ENCODE peak calls at places on chromosomes 16 and 17, in four cellular contexts. One of them, this sample, is unnamed.

GRCh38 chr16:77833906-77834599 is 45.7 kb downstream of the VAT1L start:
- DNase-seq in stimulated activated CD4-positive, alpha-beta T cell treated with anti-CD3 and anti-CD28 coated beads, Interleukin-15, amount 100 ng/mL, for 1 hour: no peak
- DNase-seq in brain microvascular endothelial cell: peak
- DNase-seq in activated naive CD4-positive, alpha-beta T cell treated with anti-CD3 and anti-CD28 coated beads, Interleukin-2, amount 50 U/mL, for 16 hours: no peak
- DNase-seq in this sample: peak

GRCh38 chr16:67395458-67396158 is 2.3 kb upstream of the TPPP3 start:
- DNase-seq in stimulated activated CD4-positive, alpha-beta T cell treated with anti-CD3 and anti-CD28 coated beads, Interleukin-15, amount 100 ng/mL, for 1 hour: no peak
- DNase-seq in brain microvascular endothelial cell: no peak
- DNase-seq in activated naive CD4-positive, alpha-beta T cell treated with anti-CD3 and anti-CD28 coated beads, Interleukin-2, amount 50 U/mL, for 16 hours: no peak
- DNase-seq in this sample: peak

GRCh38 chr16:78115659-78116058 is 16.2 kb downstream of the WWOX start:
- DNase-seq in stimulated activated CD4-positive, alpha-beta T cell treated with anti-CD3 and anti-CD28 coated beads, Interleukin-15, amount 100 ng/mL, for 1 hour: no peak
- DNase-seq in brain microvascular endothelial cell: no peak
- DNase-seq in activated naive CD4-positive, alpha-beta T cell treated with anti-CD3 and anti-CD28 coated beads, Interleukin-2, amount 50 U/mL, for 16 hours: no peak
- DNase-seq in this sample: no peak

GRCh38 chr17:16215002-16215272 is 397 bp downstream of the NCOR1 start:
- DNase-seq in stimulated activated CD4-positive, alpha-beta T cell treated with anti-CD3 and anti-CD28 coated beads, Interleukin-15, amount 100 ng/mL, for 1 hour: no peak
- DNase-seq in brain microvascular endothelial cell: no peak
- DNase-seq in activated naive CD4-positive, alpha-beta T cell treated with anti-CD3 and anti-CD28 coated beads, Interleukin-2, amount 50 U/mL, for 16 hours: peak
- DNase-seq in this sample: no peak

GRCh38 chr16:2205104-2205966 is at the start of gene MLST8:
- DNase-seq in stimulated activated CD4-positive, alpha-beta T cell treated with anti-CD3 and anti-CD28 coated beads, Interleukin-15, amount 100 ng/mL, for 1 hour: peak
- DNase-seq in brain microvascular endothelial cell: peak
- DNase-seq in activated naive CD4-positive, alpha-beta T cell treated with anti-CD3 and anti-CD28 coated beads, Interleukin-2, amount 50 U/mL, for 16 hours: peak
- DNase-seq in this sample: peak

GRCh38 chr17:74723891-74724290 is 11.2 kb upstream of the CD300LF start:
- DNase-seq in stimulated activated CD4-positive, alpha-beta T cell treated with anti-CD3 and anti-CD28 coated beads, Interleukin-15, amount 100 ng/mL, for 1 hour: no peak
- DNase-seq in brain microvascular endothelial cell: no peak
- DNase-seq in activated naive CD4-positive, alpha-beta T cell treated with anti-CD3 and anti-CD28 coated beads, Interleukin-2, amount 50 U/mL, for 16 hours: no peak
- DNase-seq in this sample: no peak

GRCh38 chr17:81252336-81253329 is 13.5 kb downstream of the NDUFAF8 start:
- DNase-seq in stimulated activated CD4-positive, alpha-beta T cell treated with anti-CD3 and anti-CD28 coated beads, Interleukin-15, amount 100 ng/mL, for 1 hour: no peak
- DNase-seq in brain microvascular endothelial cell: no peak
- DNase-seq in activated naive CD4-positive, alpha-beta T cell treated with anti-CD3 and anti-CD28 coated beads, Interleukin-2, amount 50 U/mL, for 16 hours: no peak
- DNase-seq in this sample: no peak

GRCh38 chr16:27925612-27926011 is 137.9 kb downstream of the GSG1L start:
- DNase-seq in stimulated activated CD4-positive, alpha-beta T cell treated with anti-CD3 and anti-CD28 coated beads, Interleukin-15, amount 100 ng/mL, for 1 hour: no peak
- DNase-seq in brain microvascular endothelial cell: no peak
- DNase-seq in activated naive CD4-positive, alpha-beta T cell treated with anti-CD3 and anti-CD28 coated beads, Interleukin-2, amount 50 U/mL, for 16 hours: no peak
- DNase-seq in this sample: no peak

GRCh38 chr17:58525239-58525638 is 10.8 kb upstream of the MTMR4 start:
- DNase-seq in stimulated activated CD4-positive, alpha-beta T cell treated with anti-CD3 and anti-CD28 coated beads, Interleukin-15, amount 100 ng/mL, for 1 hour: no peak
- DNase-seq in brain microvascular endothelial cell: peak
- DNase-seq in activated naive CD4-positive, alpha-beta T cell treated with anti-CD3 and anti-CD28 coated beads, Interleukin-2, amount 50 U/mL, for 16 hours: no peak
- DNase-seq in this sample: peak

GRCh38 chr17:72393553-72393952 is 272.7 kb downstream of the SOX9 start:
- DNase-seq in stimulated activated CD4-positive, alpha-beta T cell treated with anti-CD3 and anti-CD28 coated beads, Interleukin-15, amount 100 ng/mL, for 1 hour: no peak
- DNase-seq in brain microvascular endothelial cell: peak
- DNase-seq in activated naive CD4-positive, alpha-beta T cell treated with anti-CD3 and anti-CD28 coated beads, Interleukin-2, amount 50 U/mL, for 16 hours: no peak
- DNase-seq in this sample: peak

GRCh38 chr16:87420401-87421368 is 28.5 kb downstream of the MAP1LC3B start:
- DNase-seq in stimulated activated CD4-positive, alpha-beta T cell treated with anti-CD3 and anti-CD28 coated beads, Interleukin-15, amount 100 ng/mL, for 1 hour: no peak
- DNase-seq in brain microvascular endothelial cell: no peak
- DNase-seq in activated naive CD4-positive, alpha-beta T cell treated with anti-CD3 and anti-CD28 coated beads, Interleukin-2, amount 50 U/mL, for 16 hours: no peak
- DNase-seq in this sample: no peak

GRCh38 chr17:6702567-6703215 is 10.5 kb downstream of the SLC13A5 start:
- DNase-seq in stimulated activated CD4-positive, alpha-beta T cell treated with anti-CD3 and anti-CD28 coated beads, Interleukin-15, amount 100 ng/mL, for 1 hour: no peak
- DNase-seq in brain microvascular endothelial cell: no peak
- DNase-seq in activated naive CD4-positive, alpha-beta T cell treated with anti-CD3 and anti-CD28 coated beads, Interleukin-2, amount 50 U/mL, for 16 hours: no peak
- DNase-seq in this sample: no peak

GRCh38 chr17:68591583-68591982 is 9.6 kb downstream of the FAM20A start:
- DNase-seq in stimulated activated CD4-positive, alpha-beta T cell treated with anti-CD3 and anti-CD28 coated beads, Interleukin-15, amount 100 ng/mL, for 1 hour: no peak
- DNase-seq in brain microvascular endothelial cell: no peak
- DNase-seq in activated naive CD4-positive, alpha-beta T cell treated with anti-CD3 and anti-CD28 coated beads, Interleukin-2, amount 50 U/mL, for 16 hours: no peak
- DNase-seq in this sample: no peak

GRCh38 chr16:72554935-72555334 is 383.0 kb upstream of the PMFBP1 start:
- DNase-seq in stimulated activated CD4-positive, alpha-beta T cell treated with anti-CD3 and anti-CD28 coated beads, Interleukin-15, amount 100 ng/mL, for 1 hour: no peak
- DNase-seq in brain microvascular endothelial cell: peak
- DNase-seq in activated naive CD4-positive, alpha-beta T cell treated with anti-CD3 and anti-CD28 coated beads, Interleukin-2, amount 50 U/mL, for 16 hours: no peak
- DNase-seq in this sample: peak

GRCh38 chr17:76544123-76544915 is 4.5 kb downstream of the PRCD start:
- DNase-seq in stimulated activated CD4-positive, alpha-beta T cell treated with anti-CD3 and anti-CD28 coated beads, Interleukin-15, amount 100 ng/mL, for 1 hour: no peak
- DNase-seq in brain microvascular endothelial cell: no peak
- DNase-seq in activated naive CD4-positive, alpha-beta T cell treated with anti-CD3 and anti-CD28 coated beads, Interleukin-2, amount 50 U/mL, for 16 hours: no peak
- DNase-seq in this sample: no peak

GRCh38 chr16:3188925-3189825 is 1.2 kb downstream of the OR1F1 start:
- DNase-seq in stimulated activated CD4-positive, alpha-beta T cell treated with anti-CD3 and anti-CD28 coated beads, Interleukin-15, amount 100 ng/mL, for 1 hour: no peak
- DNase-seq in brain microvascular endothelial cell: peak
- DNase-seq in activated naive CD4-positive, alpha-beta T cell treated with anti-CD3 and anti-CD28 coated beads, Interleukin-2, amount 50 U/mL, for 16 hours: peak
- DNase-seq in this sample: peak

GRCh38 chr16:11004351-11004750 is 60.0 kb downstream of the CLEC16A start:
- DNase-seq in stimulated activated CD4-positive, alpha-beta T cell treated with anti-CD3 and anti-CD28 coated beads, Interleukin-15, amount 100 ng/mL, for 1 hour: no peak
- DNase-seq in brain microvascular endothelial cell: no peak
- DNase-seq in activated naive CD4-positive, alpha-beta T cell treated with anti-CD3 and anti-CD28 coated beads, Interleukin-2, amount 50 U/mL, for 16 hours: no peak
- DNase-seq in this sample: no peak

GRCh38 chr16:47946077-47946476 is 209.7 kb downstream of the ABCC12 start:
- DNase-seq in stimulated activated CD4-positive, alpha-beta T cell treated with anti-CD3 and anti-CD28 coated beads, Interleukin-15, amount 100 ng/mL, for 1 hour: no peak
- DNase-seq in brain microvascular endothelial cell: no peak
- DNase-seq in activated naive CD4-positive, alpha-beta T cell treated with anti-CD3 and anti-CD28 coated beads, Interleukin-2, amount 50 U/mL, for 16 hours: no peak
- DNase-seq in this sample: no peak

GRCh38 chr17:73516356-73516755 is 127.9 kb downstream of the SDK2 start:
- DNase-seq in stimulated activated CD4-positive, alpha-beta T cell treated with anti-CD3 and anti-CD28 coated beads, Interleukin-15, amount 100 ng/mL, for 1 hour: no peak
- DNase-seq in brain microvascular endothelial cell: no peak
- DNase-seq in activated naive CD4-positive, alpha-beta T cell treated with anti-CD3 and anti-CD28 coated beads, Interleukin-2, amount 50 U/mL, for 16 hours: no peak
- DNase-seq in this sample: no peak

GRCh38 chr17:66847704-66848103 is 12.8 kb downstream of the CACNG5 start:
- DNase-seq in stimulated activated CD4-positive, alpha-beta T cell treated with anti-CD3 and anti-CD28 coated beads, Interleukin-15, amount 100 ng/mL, for 1 hour: no peak
- DNase-seq in brain microvascular endothelial cell: no peak
- DNase-seq in activated naive CD4-positive, alpha-beta T cell treated with anti-CD3 and anti-CD28 coated beads, Interleukin-2, amount 50 U/mL, for 16 hours: no peak
- DNase-seq in this sample: no peak

GRCh38 chr16:23837553-23838308 is 1.9 kb downstream of the PRKCB start:
- DNase-seq in stimulated activated CD4-positive, alpha-beta T cell treated with anti-CD3 and anti-CD28 coated beads, Interleukin-15, amount 100 ng/mL, for 1 hour: no peak
- DNase-seq in brain microvascular endothelial cell: no peak
- DNase-seq in activated naive CD4-positive, alpha-beta T cell treated with anti-CD3 and anti-CD28 coated beads, Interleukin-2, amount 50 U/mL, for 16 hours: no peak
- DNase-seq in this sample: no peak

GRCh38 chr16:68740628-68741346 is 3.7 kb downstream of the CDH1 start:
- DNase-seq in stimulated activated CD4-positive, alpha-beta T cell treated with anti-CD3 and anti-CD28 coated beads, Interleukin-15, amount 100 ng/mL, for 1 hour: no peak
- DNase-seq in brain microvascular endothelial cell: no peak
- DNase-seq in activated naive CD4-positive, alpha-beta T cell treated with anti-CD3 and anti-CD28 coated beads, Interleukin-2, amount 50 U/mL, for 16 hours: no peak
- DNase-seq in this sample: no peak

GRCh38 chr17:75321506-75321905 is 32.3 kb upstream of the SLC25A19 start:
- DNase-seq in stimulated activated CD4-positive, alpha-beta T cell treated with anti-CD3 and anti-CD28 coated beads, Interleukin-15, amount 100 ng/mL, for 1 hour: no peak
- DNase-seq in brain microvascular endothelial cell: no peak
- DNase-seq in activated naive CD4-positive, alpha-beta T cell treated with anti-CD3 and anti-CD28 coated beads, Interleukin-2, amount 50 U/mL, for 16 hours: no peak
- DNase-seq in this sample: no peak

GRCh38 chr16:55401036-55401435 is 77.0 kb downstream of the IRX6 start:
- DNase-seq in stimulated activated CD4-positive, alpha-beta T cell treated with anti-CD3 and anti-CD28 coated beads, Interleukin-15, amount 100 ng/mL, for 1 hour: no peak
- DNase-seq in brain microvascular endothelial cell: no peak
- DNase-seq in activated naive CD4-positive, alpha-beta T cell treated with anti-CD3 and anti-CD28 coated beads, Interleukin-2, amount 50 U/mL, for 16 hours: no peak
- DNase-seq in this sample: no peak

GRCh38 chr16:4501071-4501478 is 24.9 kb downstream of the HMOX2 start:
- DNase-seq in stimulated activated CD4-positive, alpha-beta T cell treated with anti-CD3 and anti-CD28 coated beads, Interleukin-15, amount 100 ng/mL, for 1 hour: no peak
- DNase-seq in brain microvascular endothelial cell: no peak
- DNase-seq in activated naive CD4-positive, alpha-beta T cell treated with anti-CD3 and anti-CD28 coated beads, Interleukin-2, amount 50 U/mL, for 16 hours: no peak
- DNase-seq in this sample: no peak

GRCh38 chr16:29820271-29820701 is at the start of gene MVP:
- DNase-seq in stimulated activated CD4-positive, alpha-beta T cell treated with anti-CD3 and anti-CD28 coated beads, Interleukin-15, amount 100 ng/mL, for 1 hour: peak
- DNase-seq in brain microvascular endothelial cell: peak
- DNase-seq in activated naive CD4-positive, alpha-beta T cell treated with anti-CD3 and anti-CD28 coated beads, Interleukin-2, amount 50 U/mL, for 16 hours: peak
- DNase-seq in this sample: peak

GRCh38 chr16:53523126-53523804 is 20.3 kb upstream of the AKTIP start:
- DNase-seq in stimulated activated CD4-positive, alpha-beta T cell treated with anti-CD3 and anti-CD28 coated beads, Interleukin-15, amount 100 ng/mL, for 1 hour: no peak
- DNase-seq in brain microvascular endothelial cell: no peak
- DNase-seq in activated naive CD4-positive, alpha-beta T cell treated with anti-CD3 and anti-CD28 coated beads, Interleukin-2, amount 50 U/mL, for 16 hours: no peak
- DNase-seq in this sample: no peak

GRCh38 chr16:27318399-27319256 is 4.9 kb downstream of the IL4R start:
- DNase-seq in stimulated activated CD4-positive, alpha-beta T cell treated with anti-CD3 and anti-CD28 coated beads, Interleukin-15, amount 100 ng/mL, for 1 hour: peak
- DNase-seq in brain microvascular endothelial cell: peak
- DNase-seq in activated naive CD4-positive, alpha-beta T cell treated with anti-CD3 and anti-CD28 coated beads, Interleukin-2, amount 50 U/mL, for 16 hours: peak
- DNase-seq in this sample: peak

GRCh38 chr16:22694887-22695382 is 119.0 kb upstream of the HS3ST2 start:
- DNase-seq in stimulated activated CD4-positive, alpha-beta T cell treated with anti-CD3 and anti-CD28 coated beads, Interleukin-15, amount 100 ng/mL, for 1 hour: no peak
- DNase-seq in brain microvascular endothelial cell: peak
- DNase-seq in activated naive CD4-positive, alpha-beta T cell treated with anti-CD3 and anti-CD28 coated beads, Interleukin-2, amount 50 U/mL, for 16 hours: no peak
- DNase-seq in this sample: no peak

GRCh38 chr16:69741519-69741918 is 13.2 kb downstream of the NOB1 start:
- DNase-seq in stimulated activated CD4-positive, alpha-beta T cell treated with anti-CD3 and anti-CD28 coated beads, Interleukin-15, amount 100 ng/mL, for 1 hour: no peak
- DNase-seq in brain microvascular endothelial cell: peak
- DNase-seq in activated naive CD4-positive, alpha-beta T cell treated with anti-CD3 and anti-CD28 coated beads, Interleukin-2, amount 50 U/mL, for 16 hours: no peak
- DNase-seq in this sample: peak

GRCh38 chr17:5126719-5127488 is 11.1 kb downstream of the USP6 start:
- DNase-seq in stimulated activated CD4-positive, alpha-beta T cell treated with anti-CD3 and anti-CD28 coated beads, Interleukin-15, amount 100 ng/mL, for 1 hour: no peak
- DNase-seq in brain microvascular endothelial cell: no peak
- DNase-seq in activated naive CD4-positive, alpha-beta T cell treated with anti-CD3 and anti-CD28 coated beads, Interleukin-2, amount 50 U/mL, for 16 hours: no peak
- DNase-seq in this sample: no peak

GRCh38 chr17:79627184-79627765 is 16.4 kb upstream of the RBFOX3 start:
- DNase-seq in stimulated activated CD4-positive, alpha-beta T cell treated with anti-CD3 and anti-CD28 coated beads, Interleukin-15, amount 100 ng/mL, for 1 hour: no peak
- DNase-seq in brain microvascular endothelial cell: no peak
- DNase-seq in activated naive CD4-positive, alpha-beta T cell treated with anti-CD3 and anti-CD28 coated beads, Interleukin-2, amount 50 U/mL, for 16 hours: peak
- DNase-seq in this sample: no peak

GRCh38 chr16:49548571-49548970 is 175.0 kb downstream of the C16orf78 start:
- DNase-seq in stimulated activated CD4-positive, alpha-beta T cell treated with anti-CD3 and anti-CD28 coated beads, Interleukin-15, amount 100 ng/mL, for 1 hour: no peak
- DNase-seq in brain microvascular endothelial cell: no peak
- DNase-seq in activated naive CD4-positive, alpha-beta T cell treated with anti-CD3 and anti-CD28 coated beads, Interleukin-2, amount 50 U/mL, for 16 hours: no peak
- DNase-seq in this sample: no peak

GRCh38 chr16:10083301-10083700 is 98.9 kb downstream of the GRIN2A start:
- DNase-seq in stimulated activated CD4-positive, alpha-beta T cell treated with anti-CD3 and anti-CD28 coated beads, Interleukin-15, amount 100 ng/mL, for 1 hour: no peak
- DNase-seq in brain microvascular endothelial cell: no peak
- DNase-seq in activated naive CD4-positive, alpha-beta T cell treated with anti-CD3 and anti-CD28 coated beads, Interleukin-2, amount 50 U/mL, for 16 hours: no peak
- DNase-seq in this sample: no peak

GRCh38 chr17:1460233-1460632 is 4.2 kb upstream of the CRK start:
- DNase-seq in stimulated activated CD4-positive, alpha-beta T cell treated with anti-CD3 and anti-CD28 coated beads, Interleukin-15, amount 100 ng/mL, for 1 hour: no peak
- DNase-seq in brain microvascular endothelial cell: no peak
- DNase-seq in activated naive CD4-positive, alpha-beta T cell treated with anti-CD3 and anti-CD28 coated beads, Interleukin-2, amount 50 U/mL, for 16 hours: no peak
- DNase-seq in this sample: peak

This sample was measured in MCF 10A.